ENCODE peak calls at places on chromosomes 3 and 15, in ten cellular contexts. Y is body of pancreas, B is BJ, U is HepG2, P is right lobe of liver, V is H1, A is H9, O is breast epithelium, R is fibroblast of mammary gland, N is GM12865. M is an unnamed sample.

GRCh38 chr15:59352189-59352588 is 20.5 kb downstream of the MYO1E start:
- DNase-seq in N (no peak), O (no peak), B (no peak), V (no peak), R (no peak), Y (no peak), P (no peak), A (no peak), U (no peak), M (no peak)

GRCh38 chr15:60297047-60297446 is 100.7 kb downstream of the ANXA2 start:
- DNase-seq in P (no peak), V (no peak), A (no peak), R (no peak), Y (no peak), O (no peak), N (peak; percentile 33), B (no peak), U (no peak), M (no peak)

GRCh38 chr3:37640636-37641375 is 220.9 kb upstream of the CTDSPL start:
- DNase-seq in O (no peak), V (no peak), Y (no peak), R (no peak), N (no peak), U (no peak), A (no peak), P (no peak), B (no peak), M (no peak)

GRCh38 chr3:55617385-55617784 is 130.3 kb upstream of the WNT5A start:
- DNase-seq in B (no peak), N (no peak), Y (no peak), V (no peak), A (no peak), U (no peak), P (no peak), R (no peak), O (no peak), M (no peak)

GRCh38 chr3:170835346-170835745 is 34.6 kb downstream of the RPL22L1 start:
- DNase-seq in Y (no peak), U (no peak), P (no peak), B (no peak), O (no peak), A (no peak), N (no peak), R (no peak), V (no peak), M (no peak)

GRCh38 chr15:70165811-70166284 is 68.1 kb upstream of the TLE3 start:
- DNase-seq in Y (peak; percentile 79), V (no peak), N (no peak), U (no peak), A (no peak), O (no peak), P (peak; percentile 79), B (no peak), R (no peak), M (no peak)

GRCh38 chr15:40146037-40146436 is 14.8 kb upstream of the BUB1B start:
- DNase-seq in P (no peak), R (peak; percentile 38), N (no peak), U (no peak), O (no peak), Y (no peak), A (no peak), V (no peak), B (no peak), M (no peak)

GRCh38 chr3:74267583-74268184 is 346.8 kb downstream of the CNTN3 start:
- DNase-seq in V (peak; percentile 21), A (peak; percentile 52), N (peak; percentile 59), O (no peak), P (peak; percentile 60), R (peak; percentile 69), Y (peak; percentile 57), U (peak; percentile 40), B (no peak), M (no peak)

GRCh38 chr3:187193181-187193580 is 4.1 kb upstream of the RTP1 start:
- DNase-seq in O (no peak), R (no peak), V (no peak), P (no peak), A (no peak), Y (no peak), U (no peak), B (no peak), N (no peak), M (no peak)

GRCh38 chr15:68674975-68675374 is 96.2 kb downstream of the CORO2B start:
- DNase-seq in R (no peak), Y (no peak), U (no peak), N (peak; percentile 48), A (no peak), B (no peak), O (no peak), V (no peak), P (no peak), M (no peak)

GRCh38 chr3:13141991-13142412 is 68.8 kb upstream of the IQSEC1 start:
- DNase-seq in P (peak; percentile 12), V (peak; percentile 38), A (peak; percentile 74), B (no peak), R (peak; percentile 19), O (no peak), U (no peak), N (peak; percentile 20), Y (peak; percentile 6), M (no peak)

GRCh38 chr3:64134882-64135281 is 90.4 kb downstream of the PRICKLE2 start:
- DNase-seq in A (no peak), Y (no peak), P (no peak), N (no peak), B (no peak), U (no peak), V (no peak), R (no peak), O (no peak), M (no peak)

GRCh38 chr3:30607032-30607833 is 832 bp downstream of the TGFBR2 start:
- DNase-seq in N (peak; percentile 37), U (no peak), R (no peak), Y (peak; percentile 79), B (no peak), P (peak; percentile 84), V (no peak), O (peak; percentile 60), A (peak; percentile 55), M (no peak)

GRCh38 chr15:101521084-101521483 is 31.6 kb upstream of the PCSK6 start:
- DNase-seq in R (no peak), N (no peak), U (no peak), B (no peak), V (no peak), P (no peak), O (no peak), Y (no peak), A (peak; percentile 8), M (no peak)

GRCh38 chr15:51229907-51230328 is 108.5 kb downstream of the CYP19A1 start:
- DNase-seq in B (no peak), O (no peak), V (no peak), P (no peak), N (peak; percentile 43), U (peak; percentile 8), Y (no peak), A (no peak), R (peak; percentile 71), M (peak; percentile 44)

GRCh38 chr3:109440353-109440752 is 103.0 kb upstream of the DPPA4 start:
- DNase-seq in A (no peak), V (no peak), Y (no peak), U (no peak), P (no peak), O (no peak), N (no peak), B (no peak), R (no peak), M (no peak)

GRCh38 chr15:99384992-99385669 is 133.8 kb downstream of the LRRC28 start:
- DNase-seq in P (no peak), R (peak; percentile 50), B (no peak), V (no peak), O (no peak), N (no peak), A (no peak), U (peak; percentile 75), Y (no peak), M (no peak)
- TF ChIP-seq CTCF in P (no peak), R (peak; percentile 28), B (no peak), V (no peak), O (no peak), N (no peak), A (no peak), U (peak; percentile 58), Y (no peak), M (no peak)

GRCh38 chr3:67863869-67864268 is 209.5 kb upstream of the SUCLG2 start:
- DNase-seq in R (peak; percentile 1), V (no peak), U (peak; percentile 32), P (no peak), A (peak; percentile 30), Y (no peak), O (no peak), N (peak; percentile 9), B (no peak), M (no peak)
- TF ChIP-seq CTCF in R (peak; percentile 1), V (no peak), U (peak; percentile 59), P (peak; percentile 23), A (peak; percentile 76), Y (peak; percentile 11), O (no peak), N (no peak), B (peak; percentile 20), M (no peak)

DNA sequence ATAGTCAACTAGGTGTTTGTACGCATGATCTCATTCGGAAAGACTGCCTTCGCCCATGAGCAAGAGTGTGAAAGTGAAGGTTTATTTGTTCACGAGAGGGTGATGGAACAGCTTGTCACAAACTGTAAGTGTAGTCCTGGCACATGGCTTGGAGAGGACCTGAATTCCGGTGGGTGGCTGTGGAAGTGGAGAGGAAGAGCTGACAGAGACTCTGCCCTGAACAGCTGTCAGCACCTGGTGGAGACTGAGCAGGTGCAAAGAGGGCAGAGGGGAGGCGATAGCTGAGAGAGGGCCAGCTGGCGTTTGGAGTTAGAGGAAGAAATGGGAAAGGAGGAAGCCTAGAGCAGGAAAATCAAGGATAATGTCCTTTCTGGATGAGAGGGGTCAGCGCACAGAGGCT is 155.7 kb downstream of the EEFSEC start:
- DNase-seq in P (no peak), Y (peak; percentile 62), B (no peak), V (no peak), R (no peak), A (peak; percentile 18), U (no peak), O (peak; percentile 2), N (no peak), M (no peak)
- TF ChIP-seq CTCF in P (no peak), Y (no peak), B (no peak), V (no peak), R (no peak), A (no peak), U (no peak), O (no peak), N (no peak), M (no peak)

DNA sequence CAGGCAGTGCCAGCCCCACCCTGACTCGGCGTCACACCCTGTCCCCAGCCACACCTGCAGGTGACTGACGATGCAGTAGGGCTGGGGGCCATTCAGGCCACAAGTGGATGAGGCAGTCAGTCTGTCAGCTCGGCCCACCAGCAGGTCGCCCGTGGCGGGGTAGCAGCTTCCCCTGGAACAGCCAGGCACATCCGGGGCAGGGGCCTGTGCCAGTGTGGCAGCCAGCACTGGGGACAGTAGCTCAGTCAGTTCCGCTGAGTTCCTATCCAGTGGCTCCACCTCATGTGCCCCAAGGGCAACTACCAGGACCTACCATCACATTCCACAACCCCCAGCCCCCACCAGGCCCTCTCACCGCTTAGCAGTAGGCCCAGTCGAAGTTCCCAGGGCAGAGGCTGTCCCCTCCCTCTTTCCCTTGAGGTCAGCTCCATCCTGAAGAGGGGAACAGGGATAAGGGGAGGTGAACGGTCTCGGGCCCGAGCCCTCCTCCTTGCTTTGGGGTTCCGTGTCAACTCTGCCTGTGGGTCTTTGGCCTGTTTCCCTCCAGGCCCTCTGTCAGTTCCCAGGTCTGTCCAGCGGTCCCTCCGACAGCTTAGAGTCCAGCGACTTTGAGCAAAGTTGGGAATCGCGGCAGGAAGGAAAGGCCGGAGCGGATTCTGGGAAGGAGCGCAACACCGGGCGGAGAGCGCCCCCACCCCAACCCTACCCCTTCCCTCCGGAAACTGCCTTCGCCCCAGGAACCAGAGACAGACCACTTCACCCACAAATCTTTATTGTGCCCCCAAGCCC is at the start of gene LAMB2:
- DNase-seq in Y (peak; percentile 84), R (peak; percentile 68), P (peak; percentile 84), B (peak; percentile 31), A (peak; percentile 82), U (peak; percentile 79), O (peak; percentile 72), N (no peak), V (peak; percentile 39), M (peak; percentile 57)
- TF ChIP-seq CTCF in Y (peak; percentile 18), R (no peak), P (no peak), B (peak; percentile 24), A (peak; percentile 11), U (peak; percentile 60), O (no peak), N (no peak), V (no peak), M (peak; percentile 32)

M was measured in AG09319.